ENCODE peak calls at places on chromosomes 16 and 17, in ten cellular contexts. H, D, E, Z, Q, Y, S, L, K and G are unnamed samples.

GRCh38 chr17:42067371-42068180 is 17.2 kb upstream of the C17orf113 start:
- DNase-seq in D (peak; percentile 79), L (peak; percentile 77), S (peak; percentile 63), K (peak; percentile 96), H (peak; percentile 75), Z (peak; percentile 76), Y (peak; percentile 77), Q (peak; percentile 84), E (peak; percentile 74), G (peak; percentile 85)

GRCh38 chr17:67258836-67259468 is 14.0 kb upstream of the HELZ start:
- DNase-seq in E (no peak), Z (no peak), K (no peak), Y (no peak), D (no peak), S (no peak), Q (no peak), H (no peak), L (peak; percentile 23), G (no peak)

GRCh38 chr16:49492090-49492801 is 118.6 kb downstream of the C16orf78 start:
- DNase-seq in L (peak; percentile 35), H (peak; percentile 73), Z (peak; percentile 38), K (peak; percentile 92), Y (no peak), D (peak; percentile 68), S (peak; percentile 61), Q (no peak), E (peak; percentile 44), G (peak; percentile 94)

GRCh38 chr16:10984509-10984908 is 40.1 kb downstream of the CLEC16A start:
- DNase-seq in H (no peak), K (no peak), S (no peak), Q (no peak), Z (no peak), L (no peak), E (no peak), D (no peak), Y (no peak), G (no peak)

GRCh38 chr17:55354941-55355340 is 66.7 kb downstream of the MMD start:
- DNase-seq in Y (no peak), D (no peak), L (no peak), Q (no peak), K (no peak), Z (no peak), E (no peak), H (no peak), S (no peak), G (no peak)

GRCh38 chr17:43701318-43701743 is 39.6 kb upstream of the MEOX1 start:
- DNase-seq in Q (no peak), L (peak; percentile 20), S (no peak), D (no peak), Z (no peak), H (no peak), Y (no peak), E (no peak), K (no peak), G (no peak)

GRCh38 chr16:23207485-23207884 is 24.9 kb downstream of the SCNN1G start:
- DNase-seq in H (no peak), Q (no peak), Z (no peak), Y (no peak), D (no peak), K (no peak), E (no peak), L (no peak), S (no peak), G (peak; percentile 57)

GRCh38 chr17:72390675-72391501 is 270.1 kb downstream of the SOX9 start:
- DNase-seq in Z (no peak), Q (no peak), K (no peak), D (no peak), H (no peak), L (no peak), S (no peak), E (no peak), Y (no peak), G (no peak)

GRCh38 chr16:1331712-1332617 is 1.5 kb upstream of the BAIAP3 start:
- DNase-seq in Q (peak; percentile 92), D (peak; percentile 94), K (peak; percentile 91), Y (peak; percentile 24), Z (peak; percentile 91), E (peak; percentile 73), S (no peak), L (peak; percentile 88), H (peak; percentile 86), G (peak; percentile 73)

GRCh38 chr17:320809-321385 is 31.7 kb downstream of the RPH3AL start:
- DNase-seq in K (peak; percentile 76), Q (no peak), E (no peak), Y (no peak), Z (no peak), H (peak; percentile 65), D (no peak), S (no peak), L (no peak), G (no peak)

GRCh38 chr16:85492617-85492957 is 120.5 kb upstream of the GSE1 start:
- DNase-seq in L (no peak), Z (no peak), S (no peak), Q (no peak), D (no peak), H (no peak), K (no peak), E (no peak), Y (no peak), G (no peak)

GRCh38 chr17:82108038-82108998 is 10.3 kb upstream of the FASN start:
- DNase-seq in D (no peak), H (peak; percentile 57), E (no peak), K (no peak), S (no peak), Z (no peak), L (no peak), Q (no peak), Y (no peak), G (no peak)

GRCh38 chr16:12187939-12188673 is 211.6 kb downstream of the SNX29 start:
- DNase-seq in S (no peak), K (no peak), L (no peak), Y (no peak), D (no peak), H (no peak), Z (no peak), Q (peak; percentile 59), E (no peak), G (no peak)

GRCh38 chr16:10189861-10190390 is 7.7 kb upstream of the GRIN2A start:
- DNase-seq in H (no peak), Q (no peak), E (no peak), Y (no peak), D (no peak), Z (no peak), L (no peak), S (no peak), K (no peak), G (no peak)

GRCh38 chr16:89453662-89454321 is 36.6 kb downstream of the ANKRD11 start:
- DNase-seq in D (peak; percentile 56), L (no peak), H (no peak), K (no peak), Z (peak; percentile 52), S (no peak), Q (no peak), Y (no peak), E (peak; percentile 51), G (no peak)

GRCh38 chr16:89452925-89453324 is 37.4 kb downstream of the ANKRD11 start:
- DNase-seq in S (no peak), E (no peak), H (no peak), Z (no peak), Y (no peak), K (no peak), D (no peak), L (no peak), Q (no peak), G (no peak)

GRCh38 chr16:89456412-89456811 is 33.9 kb downstream of the ANKRD11 start:
- DNase-seq in Z (no peak), E (no peak), H (no peak), D (no peak), K (no peak), Q (no peak), S (no peak), Y (no peak), L (no peak), G (no peak)

GRCh38 chr16:89455692-89456091 is 34.7 kb downstream of the ANKRD11 start:
- DNase-seq in Q (no peak), K (no peak), Y (no peak), Z (no peak), H (no peak), E (no peak), L (no peak), D (no peak), S (no peak), G (no peak)

GRCh38 chr16:89455178-89455577 is 35.2 kb downstream of the ANKRD11 start:
- DNase-seq in L (no peak), D (no peak), K (no peak), H (no peak), Z (no peak), E (no peak), Y (no peak), S (no peak), Q (no peak), G (no peak)
- TF ChIP-seq EP300 in L (no peak), D (no peak), K (no peak), H (no peak), Z (no peak), E (no peak), Y (no peak), S (no peak), Q (no peak), G (no peak)

GRCh38 chr17:11245187-11245586 is 4.2 kb downstream of the SHISA6 start:
- DNase-seq in E (no peak), Y (no peak), L (no peak), Z (no peak), S (no peak), H (no peak), Q (no peak), D (no peak), K (no peak), G (peak; percentile 19)
- TF ChIP-seq EP300 in E (no peak), Y (no peak), L (no peak), Z (no peak), S (no peak), H (no peak), Q (no peak), D (no peak), K (no peak), G (no peak)

GRCh38 chr16:57000271-57001025 is 11.1 kb downstream of the NLRC5 start:
- DNase-seq in L (peak; percentile 36), E (peak; percentile 43), H (peak; percentile 14), Z (no peak), Q (no peak), S (no peak), Y (peak; percentile 27), D (peak; percentile 42), K (no peak), G (no peak)
- TF ChIP-seq EP300 in L (no peak), E (no peak), H (no peak), Z (no peak), Q (no peak), S (no peak), Y (no peak), D (no peak), K (no peak), G (no peak)

DNA sequence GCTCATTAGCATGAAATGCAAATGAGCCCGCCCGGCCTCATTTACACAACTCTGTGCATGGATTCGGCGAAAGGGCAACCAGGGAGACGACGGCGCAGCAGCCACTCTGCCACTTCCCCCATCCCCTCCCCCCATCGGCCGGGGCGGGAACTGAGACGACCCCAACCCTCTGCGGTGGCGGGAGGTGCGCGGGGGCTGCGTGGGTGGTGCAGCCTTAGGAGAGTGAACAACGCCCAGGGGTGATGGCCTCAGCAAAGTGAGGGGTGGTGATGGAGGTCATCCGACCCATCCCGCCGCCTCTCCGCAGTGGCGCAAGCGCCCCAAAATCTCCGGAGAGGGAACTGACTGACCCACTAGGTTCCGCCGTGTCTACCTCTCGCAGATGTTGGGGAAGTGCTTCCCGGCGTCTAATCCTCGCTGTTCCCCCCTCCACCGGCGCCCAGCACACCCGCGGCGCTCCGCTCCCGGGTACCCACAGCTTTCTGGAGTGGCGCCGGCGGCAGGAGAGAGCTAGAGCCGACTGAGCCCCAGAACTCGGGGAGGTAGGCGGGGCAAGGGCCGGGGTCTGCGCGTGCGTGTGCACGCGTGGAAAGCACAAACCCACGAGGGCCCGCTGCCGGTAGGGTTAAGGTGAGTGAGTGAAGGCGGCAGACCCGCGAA is 1.4 kb upstream of the CACNA1G start:
- DNase-seq in Z (no peak), S (no peak), Q (no peak), K (peak; percentile 82), D (no peak), H (no peak), Y (no peak), L (no peak), E (no peak), G (no peak)
- TF ChIP-seq EP300 in Z (no peak), S (no peak), Q (no peak), K (no peak), D (no peak), H (no peak), Y (no peak), L (no peak), E (no peak), G (no peak)